ENCODE peak calls at places on chromosomes 4 and X, in six cellular contexts. One of them, this sample, is unnamed.

GRCh38 chr4:182562350-182562749 is 319.1 kb downstream of the TENM3 start:
- DNase-seq in ACHN: no peak
- DNase-seq in H7: no peak
- DNase-seq in stimulated activated CD4-positive, alpha-beta T cell treated with anti-CD3 and anti-CD28 coated beads, Interleukin-4, amount 100 ng/mL, for 24 hours: no peak
- DNase-seq in fibroblast of mammary gland: no peak
- DNase-seq in HEK293T: no peak
- DNase-seq in this sample: no peak

GRCh38 chr4:153152453-153153338 is 51.5 kb upstream of the TRIM2 start:
- DNase-seq in ACHN: peak
- DNase-seq in stimulated activated CD4-positive, alpha-beta T cell treated with anti-CD3 and anti-CD28 coated beads, Interleukin-4, amount 100 ng/mL, for 24 hours: peak
- DNase-seq in H7: peak
- DNase-seq in HEK293T: peak
- DNase-seq in fibroblast of mammary gland: no peak
- DNase-seq in this sample: peak

GRCh38 chr4:128393111-128393704 is 105.6 kb upstream of the PGRMC2 start:
- DNase-seq in fibroblast of mammary gland: peak
- DNase-seq in ACHN: peak
- DNase-seq in stimulated activated CD4-positive, alpha-beta T cell treated with anti-CD3 and anti-CD28 coated beads, Interleukin-4, amount 100 ng/mL, for 24 hours: no peak
- DNase-seq in HEK293T: peak
- DNase-seq in H7: no peak
- DNase-seq in this sample: no peak

GRCh38 chr4:53120801-53121200 is 245.1 kb downstream of the SCFD2 start:
- DNase-seq in ACHN: no peak
- DNase-seq in stimulated activated CD4-positive, alpha-beta T cell treated with anti-CD3 and anti-CD28 coated beads, Interleukin-4, amount 100 ng/mL, for 24 hours: no peak
- DNase-seq in fibroblast of mammary gland: no peak
- DNase-seq in H7: no peak
- DNase-seq in HEK293T: no peak
- DNase-seq in this sample: peak

GRCh38 chrX:16512401-16512776 is 137.6 kb upstream of the S100G start:
- DNase-seq in HEK293T: no peak
- DNase-seq in fibroblast of mammary gland: no peak
- DNase-seq in H7: peak
- DNase-seq in stimulated activated CD4-positive, alpha-beta T cell treated with anti-CD3 and anti-CD28 coated beads, Interleukin-4, amount 100 ng/mL, for 24 hours: no peak
- DNase-seq in ACHN: no peak
- DNase-seq in this sample: no peak

GRCh38 chr4:47990145-47990544 is 26.3 kb downstream of the CNGA1 start:
- DNase-seq in fibroblast of mammary gland: no peak
- DNase-seq in HEK293T: no peak
- DNase-seq in ACHN: no peak
- DNase-seq in stimulated activated CD4-positive, alpha-beta T cell treated with anti-CD3 and anti-CD28 coated beads, Interleukin-4, amount 100 ng/mL, for 24 hours: no peak
- DNase-seq in H7: no peak
- DNase-seq in this sample: no peak

GRCh38 chr4:53306729-53307128 is 59.1 kb downstream of the SCFD2 start:
- DNase-seq in ACHN: no peak
- DNase-seq in HEK293T: no peak
- DNase-seq in H7: no peak
- DNase-seq in stimulated activated CD4-positive, alpha-beta T cell treated with anti-CD3 and anti-CD28 coated beads, Interleukin-4, amount 100 ng/mL, for 24 hours: no peak
- DNase-seq in fibroblast of mammary gland: peak
- DNase-seq in this sample: peak

GRCh38 chr4:1249148-1249730 is 309 bp upstream of the CTBP1 start:
- DNase-seq in stimulated activated CD4-positive, alpha-beta T cell treated with anti-CD3 and anti-CD28 coated beads, Interleukin-4, amount 100 ng/mL, for 24 hours: peak
- DNase-seq in ACHN: peak
- DNase-seq in HEK293T: peak
- DNase-seq in H7: peak
- DNase-seq in fibroblast of mammary gland: peak
- DNase-seq in this sample: peak

GRCh38 chr4:181245326-181245725 is 997.9 kb upstream of the TENM3 start:
- DNase-seq in ACHN: no peak
- DNase-seq in fibroblast of mammary gland: no peak
- DNase-seq in H7: no peak
- DNase-seq in HEK293T: no peak
- DNase-seq in stimulated activated CD4-positive, alpha-beta T cell treated with anti-CD3 and anti-CD28 coated beads, Interleukin-4, amount 100 ng/mL, for 24 hours: no peak
- DNase-seq in this sample: no peak

GRCh38 chr4:81421346-81422218 is 50.1 kb downstream of the RASGEF1B start:
- DNase-seq in fibroblast of mammary gland: peak
- DNase-seq in HEK293T: no peak
- DNase-seq in ACHN: no peak
- DNase-seq in H7: no peak
- DNase-seq in stimulated activated CD4-positive, alpha-beta T cell treated with anti-CD3 and anti-CD28 coated beads, Interleukin-4, amount 100 ng/mL, for 24 hours: no peak
- DNase-seq in this sample: peak

GRCh38 chrX:72247206-72247944 is 8.5 kb upstream of the ERCC6L start:
- DNase-seq in stimulated activated CD4-positive, alpha-beta T cell treated with anti-CD3 and anti-CD28 coated beads, Interleukin-4, amount 100 ng/mL, for 24 hours: no peak
- DNase-seq in fibroblast of mammary gland: peak
- DNase-seq in ACHN: no peak
- DNase-seq in HEK293T: no peak
- DNase-seq in H7: no peak
- DNase-seq in this sample: peak

GRCh38 chr4:74156521-74156920 is 1.4 kb upstream of the MTHFD2L start:
- DNase-seq in H7: no peak
- DNase-seq in stimulated activated CD4-positive, alpha-beta T cell treated with anti-CD3 and anti-CD28 coated beads, Interleukin-4, amount 100 ng/mL, for 24 hours: no peak
- DNase-seq in HEK293T: no peak
- DNase-seq in fibroblast of mammary gland: no peak
- DNase-seq in ACHN: no peak
- DNase-seq in this sample: peak

GRCh38 chrX:11908371-11908770 is 150.3 kb downstream of the MSL3 start:
- DNase-seq in H7: peak
- DNase-seq in HEK293T: peak
- DNase-seq in ACHN: peak
- DNase-seq in fibroblast of mammary gland: peak
- DNase-seq in stimulated activated CD4-positive, alpha-beta T cell treated with anti-CD3 and anti-CD28 coated beads, Interleukin-4, amount 100 ng/mL, for 24 hours: peak
- DNase-seq in this sample: peak

GRCh38 chr4:77454858-77455257 is 150.8 kb upstream of the CXCL13 start:
- DNase-seq in fibroblast of mammary gland: peak
- DNase-seq in H7: no peak
- DNase-seq in ACHN: no peak
- DNase-seq in stimulated activated CD4-positive, alpha-beta T cell treated with anti-CD3 and anti-CD28 coated beads, Interleukin-4, amount 100 ng/mL, for 24 hours: no peak
- DNase-seq in HEK293T: no peak
- DNase-seq in this sample: peak

GRCh38 chr4:147334478-147334877 is 146.4 kb upstream of the EDNRA start:
- DNase-seq in HEK293T: no peak
- DNase-seq in ACHN: no peak
- DNase-seq in H7: no peak
- DNase-seq in stimulated activated CD4-positive, alpha-beta T cell treated with anti-CD3 and anti-CD28 coated beads, Interleukin-4, amount 100 ng/mL, for 24 hours: no peak
- DNase-seq in fibroblast of mammary gland: peak
- DNase-seq in this sample: no peak

GRCh38 chr4:180058731-180059215 is 2184.4 kb upstream of the TENM3 start:
- DNase-seq in fibroblast of mammary gland: peak
- DNase-seq in ACHN: peak
- DNase-seq in HEK293T: peak
- DNase-seq in H7: peak
- DNase-seq in stimulated activated CD4-positive, alpha-beta T cell treated with anti-CD3 and anti-CD28 coated beads, Interleukin-4, amount 100 ng/mL, for 24 hours: no peak
- DNase-seq in this sample: peak

GRCh38 chr4:30776921-30777415 is 56.8 kb downstream of the PCDH7 start:
- DNase-seq in H7: no peak
- DNase-seq in ACHN: no peak
- DNase-seq in stimulated activated CD4-positive, alpha-beta T cell treated with anti-CD3 and anti-CD28 coated beads, Interleukin-4, amount 100 ng/mL, for 24 hours: no peak
- DNase-seq in HEK293T: no peak
- DNase-seq in fibroblast of mammary gland: no peak
- DNase-seq in this sample: no peak

GRCh38 chr4:147787204-147787603 is 55.3 kb downstream of the ARHGAP10 start:
- DNase-seq in ACHN: no peak
- DNase-seq in HEK293T: no peak
- DNase-seq in fibroblast of mammary gland: peak
- DNase-seq in H7: no peak
- DNase-seq in stimulated activated CD4-positive, alpha-beta T cell treated with anti-CD3 and anti-CD28 coated beads, Interleukin-4, amount 100 ng/mL, for 24 hours: no peak
- DNase-seq in this sample: peak

GRCh38 chr4:25861422-25861926 is 1.3 kb downstream of the SEL1L3 start:
- DNase-seq in ACHN: peak
- DNase-seq in HEK293T: no peak
- DNase-seq in stimulated activated CD4-positive, alpha-beta T cell treated with anti-CD3 and anti-CD28 coated beads, Interleukin-4, amount 100 ng/mL, for 24 hours: no peak
- DNase-seq in H7: no peak
- DNase-seq in fibroblast of mammary gland: peak
- DNase-seq in this sample: peak